ENCODE peak calls at places on chromosome 5, in ten cellular contexts. L is spleen; O is hypothalamus; T is fibroblast of lung; W is activated naive CD8-positive, alpha-beta T cell treated with anti-CD3 and anti-CD28 coated beads, Interleukin-2, amount 50 U/mL, for 24 hours; G is left cardiac atrium; A is GM10248; Y is NCI-H2107; Q is NCI-H1092; R is effector CD4-positive, alpha-beta T cell. V is an unnamed sample.

GRCh38 chr5:174970502-174970901 is 246.1 kb downstream of the MSX2 start:
- DNase-seq in W (no peak), G (no peak), Y (no peak), L (no peak), O (no peak), A (no peak), Q (no peak), R (no peak), T (no peak), V (no peak)

GRCh38 chr5:998276-998974 is 10.2 kb upstream of the NKD2 start:
- DNase-seq in W (no peak), Q (no peak), T (no peak), A (no peak), R (no peak), O (no peak), G (peak), L (no peak), Y (no peak), V (no peak)

GRCh38 chr5:123448017-123448617 is 24.9 kb upstream of the CEP120 start:
- DNase-seq in Q (no peak), L (no peak), Y (no peak), O (no peak), A (peak), T (no peak), W (no peak), G (no peak), R (no peak), V (no peak)

GRCh38 chr5:90949469-90950358 is 391.1 kb downstream of the ADGRV1 start:
- DNase-seq in R (no peak), O (no peak), L (no peak), A (no peak), Q (no peak), T (peak), Y (no peak), W (no peak), G (no peak), V (no peak)

GRCh38 chr5:93532370-93532769 is 48.6 kb downstream of the NR2F1-AS1 start:
- DNase-seq in G (peak), T (peak), W (no peak), L (no peak), A (no peak), Y (no peak), Q (no peak), R (no peak), O (peak), V (peak)

GRCh38 chr5:82719368-82719767 is 357.8 kb downstream of the TMEM167A start:
- DNase-seq in W (no peak), O (no peak), G (peak), L (no peak), R (no peak), Y (no peak), T (peak), A (peak), Q (no peak), V (no peak)

GRCh38 chr5:76413746-76414145 is 10.7 kb downstream of the IQGAP2 start:
- DNase-seq in Y (no peak), T (no peak), L (no peak), O (no peak), W (no peak), R (no peak), Q (no peak), A (no peak), G (no peak), V (no peak)

GRCh38 chr5:73338201-73339126 is 110.1 kb downstream of the FOXD1 start:
- DNase-seq in O (no peak), R (no peak), L (no peak), Y (no peak), Q (peak), T (peak), G (peak), W (no peak), A (no peak), V (no peak)

GRCh38 chr5:159525117-159525516 is 194.8 kb upstream of the IL12B start:
- DNase-seq in R (no peak), T (peak), Y (no peak), O (no peak), W (no peak), G (no peak), L (no peak), Q (no peak), A (no peak), V (no peak)

GRCh38 chr5:160441352-160441781 is 19.7 kb downstream of the PTTG1 start:
- DNase-seq in W (no peak), L (no peak), G (no peak), O (no peak), A (no peak), Q (no peak), R (no peak), Y (no peak), T (peak), V (no peak)